ENCODE peak calls at places on chromosomes 13 and 19, in six cellular contexts. Q, O, G, P, I and V are unnamed samples.

GRCh38 chr19:52170863-52171320 is 529 bp downstream of the ZNF836 start:
- DNase-seq in Q (no peak), O (no peak), G (peak), P (no peak), I (no peak), V (no peak)

GRCh38 chr19:20858218-20858617 is 64.8 kb upstream of the ZNF85 start:
- DNase-seq in Q (no peak), O (no peak), G (no peak), P (no peak), I (no peak), V (no peak)

GRCh38 chr19:38497907-38498306 is 64.4 kb downstream of the RYR1 start:
- DNase-seq in Q (no peak), O (no peak), G (no peak), P (no peak), I (no peak), V (no peak)

GRCh38 chr19:5093297-5093858 is 124.5 kb downstream of the KDM4B start:
- DNase-seq in Q (no peak), O (no peak), G (peak), P (no peak), I (no peak), V (no peak)

GRCh38 chr13:48853381-48854102 is 122.2 kb upstream of the FNDC3A start:
- DNase-seq in Q (peak), O (peak), G (no peak), P (no peak), I (peak), V (peak)

GRCh38 chr13:74629985-74630384 is 495.8 kb upstream of the KLF12 start:
- DNase-seq in Q (no peak), O (no peak), G (no peak), P (no peak), I (peak), V (no peak)

GRCh38 chr13:91123456-91124127 is 223.9 kb upstream of the MIR17HG start:
- DNase-seq in Q (peak), O (no peak), G (no peak), P (no peak), I (no peak), V (peak)

GRCh38 chr13:99975626-99976025 is 4.1 kb upstream of the ZIC5 start:
- DNase-seq in Q (no peak), O (no peak), G (peak), P (no peak), I (no peak), V (no peak)

GRCh38 chr19:35644987-35645679 is 3.0 kb upstream of the COX6B1 start:
- DNase-seq in Q (peak), O (peak), G (peak), P (peak), I (peak), V (peak)

GRCh38 chr19:39968789-39969188 is 2.2 kb upstream of the PSMC4 start:
- DNase-seq in Q (no peak), O (no peak), G (no peak), P (no peak), I (no peak), V (no peak)

GRCh38 chr19:15357906-15358305 is 21.7 kb downstream of the AKAP8 start:
- DNase-seq in Q (no peak), O (no peak), G (peak), P (no peak), I (no peak), V (no peak)

GRCh38 chr13:75368167-75368566 is 113.8 kb downstream of the TBC1D4 start:
- DNase-seq in Q (peak), O (peak), G (no peak), P (no peak), I (peak), V (peak)

GRCh38 chr19:35370722-35371121 is at the start of gene GPR42:
- DNase-seq in Q (no peak), O (no peak), G (no peak), P (no peak), I (no peak), V (no peak)

GRCh38 chr13:79384022-79384610 is 21.9 kb downstream of the RBM26 start:
- DNase-seq in Q (no peak), O (no peak), G (no peak), P (no peak), I (no peak), V (no peak)

GRCh38 chr13:41259875-41260501 is 3.4 kb downstream of the MTRF1 start:
- DNase-seq in Q (no peak), O (no peak), G (no peak), P (no peak), I (no peak), V (no peak)

GRCh38 chr13:49046002-49046401 is 70.3 kb downstream of the FNDC3A start:
- DNase-seq in Q (no peak), O (peak), G (no peak), P (no peak), I (peak), V (no peak)

GRCh38 chr13:104594801-104595200 is 1528.6 kb upstream of the SLC10A2 start:
- DNase-seq in Q (no peak), O (no peak), G (no peak), P (no peak), I (no peak), V (no peak)

GRCh38 chr13:97308735-97309429 is 86.7 kb downstream of the MBNL2 start:
- DNase-seq in Q (no peak), O (peak), G (no peak), P (no peak), I (no peak), V (no peak)

GRCh38 chr19:2015611-2015950 is at the start of gene BTBD2:
- DNase-seq in Q (peak), O (peak), G (no peak), P (no peak), I (peak), V (peak)

GRCh38 chr19:46574533-46574932 is 26.6 kb upstream of the CALM3 start:
- DNase-seq in Q (no peak), O (no peak), G (no peak), P (no peak), I (peak), V (peak)

GRCh38 chr13:42544246-42544915 is 29.6 kb upstream of the TNFSF11 start:
- DNase-seq in Q (no peak), O (no peak), G (no peak), P (no peak), I (peak), V (no peak)

GRCh38 chr13:41053384-41053826 is 7.9 kb upstream of the WBP4 start:
- DNase-seq in Q (peak), O (peak), G (no peak), P (no peak), I (peak), V (peak)

GRCh38 chr19:57850553-57851017 is 926 bp downstream of the ZNF587 start:
- DNase-seq in Q (peak), O (peak), G (peak), P (no peak), I (peak), V (peak)

GRCh38 chr13:20465218-20465879 is 60.3 kb downstream of the CRYL1 start:
- DNase-seq in Q (peak), O (peak), G (no peak), P (no peak), I (no peak), V (no peak)

GRCh38 chr13:36369268-36370107 is 23.3 kb upstream of the SPART start:
- DNase-seq in Q (peak), O (peak), G (no peak), P (no peak), I (peak), V (no peak)

GRCh38 chr13:27370305-27370853 is 54.0 kb upstream of the GTF3A start:
- DNase-seq in Q (no peak), O (no peak), G (no peak), P (no peak), I (no peak), V (no peak)

GRCh38 chr19:57830071-57830602 is at the start of gene ZNF587B:
- DNase-seq in Q (peak), O (peak), G (peak), P (no peak), I (peak), V (peak)

GRCh38 chr19:29172302-29172701 is 40.6 kb downstream of the UQCRFS1 start:
- DNase-seq in Q (no peak), O (no peak), G (no peak), P (peak), I (no peak), V (peak)

GRCh38 chr19:44621367-44621766 is 8.0 kb downstream of the IGSF23 start:
- DNase-seq in Q (no peak), O (no peak), G (no peak), P (no peak), I (no peak), V (no peak)

GRCh38 chr13:66689628-66690027 is 540.5 kb downstream of the PCDH9 start:
- DNase-seq in Q (peak), O (peak), G (no peak), P (peak), I (peak), V (peak)

GRCh38 chr19:6086081-6086858 is 24.0 kb downstream of the RFX2 start:
- DNase-seq in Q (peak), O (peak), G (no peak), P (no peak), I (peak), V (no peak)